ENCODE peak calls at places on chromosomes 16 and 17, in ten cellular contexts. Y is endothelial cell, C is GM12892, U is lower leg skin, I is Caco-2, T is left cardiac atrium, L is GDM1, P is AG20443, N is NCI-H1048, R is AG08395. F is an unnamed sample.

GRCh38 chr16:88376835-88377726 is 5.7 kb upstream of the ZNF469 start:
- DNase-seq in P (peak), Y (no peak), N (no peak), R (peak), C (no peak), U (no peak), L (no peak), I (no peak), T (no peak), F (peak)

GRCh38 chr17:78131172-78132085 is 858 bp downstream of the TMC8 start:
- DNase-seq in I (no peak), Y (no peak), R (no peak), C (no peak), N (no peak), U (peak), T (no peak), L (no peak), P (no peak), F (no peak)

GRCh38 chr17:69779378-69780214 is 295.4 kb upstream of the KCNJ16 start:
- DNase-seq in I (no peak), T (no peak), N (no peak), Y (no peak), U (no peak), L (no peak), R (no peak), C (no peak), P (no peak), F (no peak)

GRCh38 chr17:40293363-40293762 is 5.7 kb downstream of the CDC6 start:
- DNase-seq in U (no peak), R (no peak), C (no peak), P (no peak), N (no peak), Y (no peak), I (no peak), L (no peak), T (no peak), F (no peak)

GRCh38 chr17:35313875-35314409 is 59.5 kb downstream of the SLFN11 start:
- DNase-seq in P (peak), C (peak), R (peak), I (no peak), Y (peak), N (no peak), T (peak), U (peak), L (no peak), F (no peak)

GRCh38 chr16:73093146-73094144 is 45.5 kb upstream of the ZFHX3 start:
- DNase-seq in N (no peak), L (no peak), U (no peak), C (no peak), I (no peak), Y (no peak), R (no peak), T (no peak), P (no peak), F (no peak)

GRCh38 chr17:63086483-63087185 is 120.6 kb downstream of the TANC2 start:
- DNase-seq in T (no peak), Y (no peak), C (no peak), L (no peak), P (no peak), U (no peak), I (no peak), R (no peak), N (no peak), F (no peak)

GRCh38 chr16:71426069-71426879 is 15.6 kb downstream of the TLE7 start:
- DNase-seq in I (no peak), Y (peak), C (no peak), U (peak), R (peak), N (no peak), T (no peak), P (peak), L (no peak), F (peak)

GRCh38 chr17:44117351-44117750 is 6.1 kb downstream of the HDAC5 start:
- DNase-seq in P (no peak), T (no peak), U (no peak), I (no peak), C (no peak), Y (no peak), L (no peak), R (no peak), N (no peak), F (no peak)

GRCh38 chr16:85444879-85445778 is 168.0 kb upstream of the GSE1 start:
- DNase-seq in C (no peak), T (no peak), P (no peak), I (peak), Y (no peak), N (no peak), L (no peak), R (no peak), U (no peak), F (no peak)

GRCh38 chr17:10022416-10022815 is 117.3 kb upstream of the RCVRN start:
- DNase-seq in P (no peak), U (no peak), R (no peak), C (no peak), T (peak), L (no peak), N (no peak), I (no peak), Y (no peak), F (no peak)

GRCh38 chr17:55702150-55702549 is 20.5 kb downstream of the TMEM100 start:
- DNase-seq in N (no peak), L (no peak), P (no peak), C (no peak), T (no peak), U (no peak), Y (no peak), R (no peak), I (no peak), F (no peak)

GRCh38 chr17:31533546-31534155 is 142.2 kb downstream of the RAB11FIP4 start:
- DNase-seq in U (no peak), Y (peak), L (peak), C (no peak), N (no peak), T (peak), P (peak), I (peak), R (peak), F (no peak)

GRCh38 chr16:88920618-88921602 is 54.5 kb upstream of the PABPN1L start:
- DNase-seq in Y (peak), L (peak), R (peak), U (no peak), P (peak), N (no peak), C (peak), T (peak), I (no peak), F (no peak)

GRCh38 chr17:43943769-43944418 is 1.6 kb upstream of the PPY start:
- DNase-seq in C (peak), L (peak), P (peak), I (peak), R (peak), U (peak), Y (peak), T (peak), N (peak), F (peak)

GRCh38 chr16:88381820-88382451 is 823 bp upstream of the ZNF469 start:
- DNase-seq in P (no peak), Y (no peak), U (no peak), T (no peak), C (no peak), R (no peak), I (no peak), N (no peak), L (no peak), F (peak)

GRCh38 chr17:81309140-81309858 is 14.2 kb upstream of the SLC38A10 start:
- DNase-seq in C (no peak), I (peak), P (peak), Y (peak), N (no peak), L (peak), U (peak), T (peak), R (peak), F (peak)

GRCh38 chr17:74282587-74283370 is 8.7 kb downstream of the DNAI2 start:
- DNase-seq in P (no peak), R (no peak), N (no peak), T (no peak), C (no peak), I (no peak), L (no peak), Y (no peak), U (no peak), F (no peak)

GRCh38 chr17:82457071-82457789 is 1.3 kb upstream of the NARF start:
- DNase-seq in I (no peak), T (peak), P (no peak), L (no peak), Y (no peak), C (no peak), N (no peak), R (no peak), U (no peak), F (no peak)

GRCh38 chr17:49930880-49931279 is 38.1 kb upstream of the DLX4 start:
- DNase-seq in L (no peak), P (no peak), C (no peak), T (no peak), I (no peak), Y (no peak), N (no peak), U (no peak), R (no peak), F (no peak)

GRCh38 chr17:74744349-74744713 is 4.1 kb upstream of the NHERF1 start:
- DNase-seq in T (no peak), C (no peak), L (no peak), I (no peak), P (no peak), U (no peak), N (no peak), R (no peak), Y (no peak), F (no peak)

GRCh38 chr17:62627219-62627903 is at the start of gene MRC2:
- DNase-seq in U (peak), T (peak), L (peak), I (peak), C (peak), N (no peak), Y (peak), P (peak), R (peak), F (no peak)

GRCh38 chr17:17523001-17523713 is 27.0 kb upstream of the RASD1 start:
- DNase-seq in C (no peak), T (no peak), U (no peak), N (no peak), Y (peak), L (no peak), P (no peak), I (no peak), R (no peak), F (no peak)

GRCh38 chr16:54268340-54268739 is 18.2 kb downstream of the IRX3 start:
- DNase-seq in C (no peak), Y (no peak), I (no peak), P (no peak), N (no peak), U (peak), R (no peak), L (no peak), T (no peak), F (no peak)